ENCODE peak calls at places on chromosome 15, in eight cellular contexts. Z is HEK293T; W is coronary artery; T is psoas muscle; Q is activated CD8-positive, alpha-beta memory T cell treated with anti-CD3 and anti-CD28 coated beads, Interleukin-2, amount 10 ng/mL, durations not matched to agents 7 days and 5 days; U is Jurkat, Clone E6-1; B is NCI-H1417; M is stimulated activated CD4-positive, alpha-beta T cell treated with anti-CD3 and anti-CD28 coated beads, Interleukin-2, amount 100 ng/mL, for 48 hours. K is an unnamed sample.
A peak's percentile ranks its signal among the peaks of the same experiment; 100 is the strongest.

GRCh38 chr15:39381517-39381916 is 199.4 kb upstream of the THBS1 start:
- DNase-seq in B (no peak), W (no peak), Q (no peak), U (no peak), M (no peak), Z (no peak), T (no peak), K (no peak)

GRCh38 chr15:74303741-74304309 is 63.6 kb downstream of the CYP11A1 start:
- DNase-seq in Q (no peak), W (no peak), U (no peak), Z (no peak), M (no peak), B (no peak), T (no peak), K (no peak)

GRCh38 chr15:40108061-40108854 is 421 bp downstream of the BMF start:
- DNase-seq in U (no peak), Z (no peak), W (peak; percentile 88), B (peak; percentile 11), Q (no peak), M (no peak), T (peak; percentile 78), K (no peak)

GRCh38 chr15:75705854-75706681 is 6.6 kb downstream of the CSPG4 start:
- DNase-seq in W (no peak), Q (no peak), T (no peak), B (no peak), M (no peak), Z (no peak), U (no peak), K (no peak)

GRCh38 chr15:64456634-64457108 is 3.7 kb upstream of the ZNF609 start:
- DNase-seq in B (no peak), Q (no peak), M (no peak), T (no peak), U (no peak), Z (no peak), W (no peak), K (no peak)

GRCh38 chr15:47399100-47399499 is 318.2 kb upstream of the SEMA6D start:
- DNase-seq in W (no peak), Q (no peak), M (no peak), U (no peak), B (no peak), T (no peak), Z (no peak), K (no peak)

GRCh38 chr15:64894395-64895056 is 17.2 kb upstream of the ANKDD1A start:
- DNase-seq in Q (peak; percentile 97), Z (no peak), M (peak; percentile 49), T (peak; percentile 22), B (no peak), U (peak; percentile 61), W (no peak), K (no peak)

GRCh38 chr15:58462973-58463663 is 31.3 kb downstream of the LIPC start:
- DNase-seq in Q (no peak), T (no peak), Z (no peak), M (no peak), W (no peak), B (peak; percentile 45), U (no peak), K (no peak)

GRCh38 chr15:39094116-39094515 is 486.8 kb upstream of the THBS1 start:
- DNase-seq in W (no peak), Q (no peak), T (no peak), M (no peak), B (no peak), U (no peak), Z (no peak), K (no peak)

GRCh38 chr15:45386420-45386819 is 8.1 kb upstream of the GATM start:
- DNase-seq in U (no peak), W (no peak), B (no peak), T (no peak), M (no peak), Q (no peak), Z (no peak), K (no peak)

GRCh38 chr15:50298340-50298739 is 32.8 kb upstream of the HDC start:
- DNase-seq in Q (no peak), Z (no peak), T (no peak), M (no peak), U (no peak), W (no peak), B (no peak), K (no peak)

GRCh38 chr15:65384895-65385867 is 7.4 kb upstream of the IGDCC3 start:
- DNase-seq in T (peak; percentile 80), U (peak; percentile 74), W (peak; percentile 88), Z (peak; percentile 92), B (peak; percentile 84), Q (peak; percentile 88), M (peak; percentile 81), K (peak; percentile 86)

GRCh38 chr15:63905558-63906265 is 72.0 kb upstream of the HERC1 start:
- DNase-seq in T (no peak), U (peak; percentile 41), Q (no peak), W (no peak), B (no peak), M (no peak), Z (no peak), K (no peak)

GRCh38 chr15:39336926-39337325 is 244.0 kb upstream of the THBS1 start:
- DNase-seq in Z (no peak), Q (no peak), U (no peak), M (no peak), T (no peak), W (no peak), B (no peak), K (no peak)

GRCh38 chr15:64522226-64522823 is 61.9 kb downstream of the ZNF609 start:
- DNase-seq in T (no peak), M (no peak), U (no peak), Z (no peak), W (no peak), Q (no peak), B (no peak), K (no peak)

GRCh38 chr15:64895285-64896065 is 16.2 kb upstream of the ANKDD1A start:
- DNase-seq in Q (peak; percentile 73), B (no peak), T (peak; percentile 32), U (peak; percentile 72), W (no peak), M (no peak), Z (no peak), K (no peak)